ENCODE peak calls at places on chromosomes 12 and 14, in five cellular contexts. One of them, this sample, is unnamed.

GRCh38 chr14:101844752-101845151 is 83.2 kb downstream of the PPP2R5C start:
- DNase-seq in dorsolateral prefrontal cortex: no peak
- DNase-seq in fibroblast of lung: no peak
- DNase-seq in A549: no peak
- DNase-seq in foreskin fibroblast: no peak
- DNase-seq in this sample: no peak

GRCh38 chr14:55458800-55459577 is 18.6 kb upstream of the TBPL2 start:
- DNase-seq in foreskin fibroblast: peak; percentile 55
- DNase-seq in dorsolateral prefrontal cortex: no peak
- DNase-seq in fibroblast of lung: peak; percentile 68
- DNase-seq in A549: no peak
- DNase-seq in this sample: no peak

GRCh38 chr12:110022980-110023633 is 23.9 kb downstream of the ANKRD13A start:
- DNase-seq in A549: no peak
- DNase-seq in fibroblast of lung: peak; percentile 93
- DNase-seq in dorsolateral prefrontal cortex: peak; percentile 17
- DNase-seq in foreskin fibroblast: peak; percentile 67
- DNase-seq in this sample: no peak

GRCh38 chr14:57493467-57494181 is at the start of gene CCDC198:
- DNase-seq in foreskin fibroblast: peak; percentile 11
- DNase-seq in dorsolateral prefrontal cortex: no peak
- DNase-seq in fibroblast of lung: peak; percentile 60
- DNase-seq in A549: peak; percentile 25
- DNase-seq in this sample: no peak

GRCh38 chr12:87025976-87026375 is 769.8 kb upstream of the MGAT4C start:
- DNase-seq in dorsolateral prefrontal cortex: no peak
- DNase-seq in A549: no peak
- DNase-seq in fibroblast of lung: peak; percentile 54
- DNase-seq in foreskin fibroblast: no peak
- DNase-seq in this sample: no peak

GRCh38 chr14:78519863-78520262 is 349.7 kb downstream of the NRXN3 start:
- DNase-seq in fibroblast of lung: peak; percentile 9
- DNase-seq in A549: no peak
- DNase-seq in dorsolateral prefrontal cortex: no peak
- DNase-seq in foreskin fibroblast: peak; percentile 6
- DNase-seq in this sample: peak; percentile 30

GRCh38 chr12:2691001-2691339 is 103.8 kb upstream of the FKBP4 start:
- DNase-seq in fibroblast of lung: peak; percentile 32
- DNase-seq in foreskin fibroblast: peak; percentile 54
- DNase-seq in dorsolateral prefrontal cortex: no peak
- DNase-seq in A549: no peak
- DNase-seq in this sample: no peak

GRCh38 chr12:107349008-107349747 is 255.8 kb upstream of the CRY1 start:
- DNase-seq in A549: peak; percentile 82
- DNase-seq in dorsolateral prefrontal cortex: no peak
- DNase-seq in foreskin fibroblast: peak; percentile 86
- DNase-seq in fibroblast of lung: peak; percentile 96
- DNase-seq in this sample: no peak

GRCh38 chr14:80216818-80217217 is 5.5 kb upstream of the DIO2 start:
- DNase-seq in foreskin fibroblast: no peak
- DNase-seq in dorsolateral prefrontal cortex: no peak
- DNase-seq in A549: no peak
- DNase-seq in fibroblast of lung: peak; percentile 50
- DNase-seq in this sample: no peak

GRCh38 chr12:79373896-79374499 is 316.8 kb downstream of the PAWR start:
- DNase-seq in foreskin fibroblast: peak; percentile 52
- DNase-seq in fibroblast of lung: peak; percentile 22
- DNase-seq in dorsolateral prefrontal cortex: no peak
- DNase-seq in A549: peak; percentile 41
- DNase-seq in this sample: no peak

GRCh38 chr12:67827820-67828383 is 161.3 kb upstream of the IFNG-AS1 start:
- DNase-seq in foreskin fibroblast: peak; percentile 94
- DNase-seq in dorsolateral prefrontal cortex: no peak
- DNase-seq in fibroblast of lung: peak; percentile 100
- DNase-seq in A549: peak; percentile 86
- DNase-seq in this sample: peak; percentile 48

GRCh38 chr12:11884661-11885060 is 186.1 kb upstream of the BCL2L14 start:
- DNase-seq in dorsolateral prefrontal cortex: no peak
- DNase-seq in A549: no peak
- DNase-seq in fibroblast of lung: no peak
- DNase-seq in foreskin fibroblast: peak; percentile 49
- DNase-seq in this sample: no peak

GRCh38 chr14:102088012-102088792 is 1.4 kb upstream of the HSP90AA1 start:
- DNase-seq in foreskin fibroblast: peak; percentile 53
- DNase-seq in A549: no peak
- DNase-seq in dorsolateral prefrontal cortex: peak; percentile 25
- DNase-seq in fibroblast of lung: no peak
- DNase-seq in this sample: peak; percentile 62

GRCh38 chr14:81452766-81453165 is 52.6 kb upstream of the STON2 start:
- DNase-seq in dorsolateral prefrontal cortex: no peak
- DNase-seq in foreskin fibroblast: no peak
- DNase-seq in A549: no peak
- DNase-seq in fibroblast of lung: peak; percentile 32
- DNase-seq in this sample: no peak

GRCh38 chr14:74313601-74314000 is 10.9 kb upstream of the ABCD4 start:
- DNase-seq in fibroblast of lung: no peak
- DNase-seq in A549: no peak
- DNase-seq in foreskin fibroblast: no peak
- DNase-seq in dorsolateral prefrontal cortex: no peak
- DNase-seq in this sample: no peak

GRCh38 chr14:28983279-28983678 is 216.7 kb downstream of the FOXG1 start:
- DNase-seq in foreskin fibroblast: no peak
- DNase-seq in A549: no peak
- DNase-seq in fibroblast of lung: no peak
- DNase-seq in dorsolateral prefrontal cortex: no peak
- DNase-seq in this sample: no peak

GRCh38 chr14:42475289-42475688 is 868.6 kb downstream of the LRFN5 start:
- DNase-seq in fibroblast of lung: no peak
- DNase-seq in dorsolateral prefrontal cortex: no peak
- DNase-seq in A549: no peak
- DNase-seq in foreskin fibroblast: no peak
- DNase-seq in this sample: no peak

GRCh38 chr14:90382491-90383125 is 14.2 kb upstream of the CALM1 start:
- DNase-seq in dorsolateral prefrontal cortex: peak; percentile 76
- DNase-seq in A549: peak; percentile 41
- DNase-seq in foreskin fibroblast: peak; percentile 84
- DNase-seq in fibroblast of lung: peak; percentile 78
- DNase-seq in this sample: peak; percentile 86

GRCh38 chr12:111248221-111248620 is 120.7 kb downstream of the PHETA1 start:
- DNase-seq in A549: no peak
- DNase-seq in foreskin fibroblast: no peak
- DNase-seq in fibroblast of lung: peak; percentile 4
- DNase-seq in dorsolateral prefrontal cortex: no peak
- DNase-seq in this sample: peak; percentile 21

GRCh38 chr12:108649668-108650067 is 16.0 kb upstream of the SELPLG start:
- DNase-seq in foreskin fibroblast: peak; percentile 72
- DNase-seq in A549: no peak
- DNase-seq in fibroblast of lung: peak; percentile 98
- DNase-seq in dorsolateral prefrontal cortex: peak; percentile 26
- DNase-seq in this sample: peak; percentile 50

GRCh38 chr12:125324861-125325260 is 259.6 kb downstream of the AACS start:
- DNase-seq in foreskin fibroblast: no peak
- DNase-seq in A549: no peak
- DNase-seq in fibroblast of lung: no peak
- DNase-seq in dorsolateral prefrontal cortex: no peak
- DNase-seq in this sample: no peak

GRCh38 chr14:91244501-91244901 is at the start of gene GPR68:
- DNase-seq in dorsolateral prefrontal cortex: peak; percentile 86
- DNase-seq in fibroblast of lung: peak; percentile 76
- DNase-seq in foreskin fibroblast: peak; percentile 75
- DNase-seq in A549: no peak
- DNase-seq in this sample: no peak

GRCh38 chr14:53306267-53306721 is 153.2 kb upstream of the DDHD1 start:
- DNase-seq in dorsolateral prefrontal cortex: peak; percentile 72
- DNase-seq in fibroblast of lung: peak; percentile 88
- DNase-seq in foreskin fibroblast: peak; percentile 83
- DNase-seq in A549: peak; percentile 47
- DNase-seq in this sample: peak; percentile 75

GRCh38 chr12:113142173-113142885 is 6.8 kb upstream of the RASAL1 start:
- DNase-seq in fibroblast of lung: no peak
- DNase-seq in dorsolateral prefrontal cortex: peak; percentile 78
- DNase-seq in A549: no peak
- DNase-seq in foreskin fibroblast: no peak
- DNase-seq in this sample: peak; percentile 74

GRCh38 chr14:35406090-35406489 is 1.5 kb upstream of the NFKBIA start:
- DNase-seq in fibroblast of lung: no peak
- DNase-seq in A549: no peak
- DNase-seq in foreskin fibroblast: no peak
- DNase-seq in dorsolateral prefrontal cortex: no peak
- DNase-seq in this sample: no peak
- H3K4me3 ChIP-seq in fibroblast of lung: no peak overlapping the region
- H3K4me3 ChIP-seq in A549: no peak overlapping the region
- H3K4me3 ChIP-seq in foreskin fibroblast: no peak overlapping the region
- H3K4me3 ChIP-seq in dorsolateral prefrontal cortex: peak overlapping the region; percentile 8
- H3K4me3 ChIP-seq in this sample: no peak overlapping the region

GRCh38 chr12:101616027-101616494 is 21.3 kb downstream of the MYBPC1 start:
- DNase-seq in dorsolateral prefrontal cortex: no peak
- DNase-seq in fibroblast of lung: no peak
- DNase-seq in A549: no peak
- DNase-seq in foreskin fibroblast: peak; percentile 1
- DNase-seq in this sample: no peak
- H3K4me3 ChIP-seq in dorsolateral prefrontal cortex: no peak overlapping the region
- H3K4me3 ChIP-seq in fibroblast of lung: no peak overlapping the region
- H3K4me3 ChIP-seq in A549: no peak overlapping the region
- H3K4me3 ChIP-seq in foreskin fibroblast: no peak overlapping the region
- H3K4me3 ChIP-seq in this sample: no peak overlapping the region

GRCh38 chr12:20628388-20628787 is 66.7 kb upstream of the SLCO1C1 start:
- DNase-seq in foreskin fibroblast: no peak
- DNase-seq in fibroblast of lung: no peak
- DNase-seq in dorsolateral prefrontal cortex: no peak
- DNase-seq in A549: no peak
- DNase-seq in this sample: no peak
- H3K4me3 ChIP-seq in foreskin fibroblast: no peak overlapping the region
- H3K4me3 ChIP-seq in fibroblast of lung: no peak overlapping the region
- H3K4me3 ChIP-seq in dorsolateral prefrontal cortex: no peak overlapping the region
- H3K4me3 ChIP-seq in A549: no peak overlapping the region
- H3K4me3 ChIP-seq in this sample: no peak overlapping the region

GRCh38 chr14:32185097-32185496 is 16.7 kb upstream of the RNU6-7 start:
- DNase-seq in fibroblast of lung: no peak
- DNase-seq in dorsolateral prefrontal cortex: no peak
- DNase-seq in A549: no peak
- DNase-seq in foreskin fibroblast: no peak
- DNase-seq in this sample: no peak
- H3K4me3 ChIP-seq in fibroblast of lung: no peak overlapping the region
- H3K4me3 ChIP-seq in dorsolateral prefrontal cortex: no peak overlapping the region
- H3K4me3 ChIP-seq in A549: no peak overlapping the region
- H3K4me3 ChIP-seq in foreskin fibroblast: no peak overlapping the region
- H3K4me3 ChIP-seq in this sample: no peak overlapping the region

GRCh38 chr14:96796851-96797187 is 363 bp upstream of the VRK1 start:
- DNase-seq in foreskin fibroblast: no peak
- DNase-seq in fibroblast of lung: no peak
- DNase-seq in A549: no peak
- DNase-seq in dorsolateral prefrontal cortex: no peak
- DNase-seq in this sample: no peak
- H3K4me3 ChIP-seq in foreskin fibroblast: peak overlapping the region; percentile 44
- H3K4me3 ChIP-seq in fibroblast of lung: peak overlapping the region; percentile 24
- H3K4me3 ChIP-seq in A549: peak overlapping the region; percentile 95
- H3K4me3 ChIP-seq in dorsolateral prefrontal cortex: peak overlapping the region; percentile 84
- H3K4me3 ChIP-seq in this sample: no peak overlapping the region

GRCh38 chr12:47818007-47818376 is 1.7 kb downstream of the HDAC7 start:
- DNase-seq in foreskin fibroblast: no peak
- DNase-seq in fibroblast of lung: no peak
- DNase-seq in A549: no peak
- DNase-seq in dorsolateral prefrontal cortex: no peak
- DNase-seq in this sample: no peak
- H3K4me3 ChIP-seq in foreskin fibroblast: peak overlapping the region; percentile 87
- H3K4me3 ChIP-seq in fibroblast of lung: peak overlapping the region; percentile 74
- H3K4me3 ChIP-seq in A549: peak overlapping the region; percentile 89
- H3K4me3 ChIP-seq in dorsolateral prefrontal cortex: peak overlapping the region; percentile 69
- H3K4me3 ChIP-seq in this sample: no peak overlapping the region

GRCh38 chr12:104751594-104751993 is 206.5 kb downstream of the SLC41A2 start:
- DNase-seq in fibroblast of lung: no peak
- DNase-seq in dorsolateral prefrontal cortex: no peak
- DNase-seq in foreskin fibroblast: no peak
- DNase-seq in A549: no peak
- DNase-seq in this sample: no peak

GRCh38 chr12:104751024-104751570 is 207.0 kb downstream of the SLC41A2 start:
- DNase-seq in dorsolateral prefrontal cortex: no peak
- DNase-seq in A549: no peak
- DNase-seq in foreskin fibroblast: no peak
- DNase-seq in fibroblast of lung: no peak
- DNase-seq in this sample: no peak

GRCh38 chr12:104749555-104749954 is 208.5 kb downstream of the SLC41A2 start:
- DNase-seq in A549: no peak
- DNase-seq in dorsolateral prefrontal cortex: no peak
- DNase-seq in fibroblast of lung: no peak
- DNase-seq in foreskin fibroblast: no peak
- DNase-seq in this sample: no peak

GRCh38 chr12:104748790-104749189 is 209.3 kb downstream of the SLC41A2 start:
- DNase-seq in A549: no peak
- DNase-seq in dorsolateral prefrontal cortex: no peak
- DNase-seq in foreskin fibroblast: peak; percentile 27
- DNase-seq in fibroblast of lung: peak; percentile 76
- DNase-seq in this sample: no peak

GRCh38 chr12:104750061-104750460 is 208.0 kb downstream of the SLC41A2 start:
- DNase-seq in dorsolateral prefrontal cortex: no peak
- DNase-seq in foreskin fibroblast: peak; percentile 38
- DNase-seq in fibroblast of lung: peak; percentile 83
- DNase-seq in A549: no peak
- DNase-seq in this sample: no peak
- H3K4me3 ChIP-seq in dorsolateral prefrontal cortex: no peak overlapping the region
- H3K4me3 ChIP-seq in foreskin fibroblast: no peak overlapping the region
- H3K4me3 ChIP-seq in fibroblast of lung: no peak overlapping the region
- H3K4me3 ChIP-seq in A549: no peak overlapping the region
- H3K4me3 ChIP-seq in this sample: no peak overlapping the region

GRCh38 chr14:61510736-61511557 is 184.4 kb upstream of the HIF1A start:
- DNase-seq in A549: no peak
- DNase-seq in fibroblast of lung: no peak
- DNase-seq in dorsolateral prefrontal cortex: peak; percentile 65
- DNase-seq in foreskin fibroblast: no peak
- DNase-seq in this sample: no peak

GRCh38 chr14:61512026-61512425 is 183.3 kb upstream of the HIF1A start:
- DNase-seq in dorsolateral prefrontal cortex: no peak
- DNase-seq in fibroblast of lung: no peak
- DNase-seq in A549: no peak
- DNase-seq in foreskin fibroblast: peak; percentile 39
- DNase-seq in this sample: no peak

GRCh38 chr14:61514006-61514830 is 181.1 kb upstream of the HIF1A start:
- DNase-seq in A549: no peak
- DNase-seq in dorsolateral prefrontal cortex: no peak
- DNase-seq in foreskin fibroblast: no peak
- DNase-seq in fibroblast of lung: peak; percentile 84
- DNase-seq in this sample: peak; percentile 49

GRCh38 chr14:61511558-61511924 is 183.8 kb upstream of the HIF1A start:
- DNase-seq in A549: no peak
- DNase-seq in dorsolateral prefrontal cortex: peak; percentile 61
- DNase-seq in foreskin fibroblast: no peak
- DNase-seq in fibroblast of lung: no peak
- DNase-seq in this sample: peak; percentile 88

DNA sequence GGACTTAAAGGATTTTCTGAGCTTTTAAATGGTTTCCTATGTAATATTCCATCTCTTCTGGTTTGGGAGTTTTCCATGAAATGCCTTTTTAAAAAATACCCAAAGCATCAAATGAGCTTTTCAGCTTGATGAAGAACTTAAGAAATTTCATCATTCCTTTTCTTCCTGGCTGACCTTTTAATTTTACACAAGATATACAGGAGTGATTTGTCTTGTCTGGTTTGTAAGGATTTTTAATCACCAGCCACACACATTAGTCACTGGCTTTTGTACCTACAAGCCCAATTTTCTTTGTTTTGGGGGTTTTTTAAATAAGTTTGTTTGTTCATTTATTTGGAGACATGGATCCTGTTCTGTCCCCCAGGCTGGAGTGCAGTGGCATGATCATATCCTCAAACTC is 182.8 kb upstream of the HIF1A start:
- DNase-seq in foreskin fibroblast: peak; percentile 70
- DNase-seq in A549: no peak
- DNase-seq in dorsolateral prefrontal cortex: no peak
- DNase-seq in fibroblast of lung: peak; percentile 88
- DNase-seq in this sample: no peak
- H3K4me3 ChIP-seq in foreskin fibroblast: no peak overlapping the region
- H3K4me3 ChIP-seq in A549: no peak overlapping the region
- H3K4me3 ChIP-seq in dorsolateral prefrontal cortex: no peak overlapping the region
- H3K4me3 ChIP-seq in fibroblast of lung: no peak overlapping the region
- H3K4me3 ChIP-seq in this sample: no peak overlapping the region